ENCODE peak calls at places on chromosome 10, in nine cellular contexts. One of them, this sample, is unnamed.

GRCh38 chr10:103967433-103968142 is 648 bp downstream of the SLK start:
- DNase-seq in OCI-LY7: peak; percentile 36
- DNase-seq in MM.1S: peak; percentile 28
- DNase-seq in HCT116: no peak
- DNase-seq in neural progenitor cell: peak; percentile 34
- DNase-seq in GM23248: peak; percentile 82
- DNase-seq in hepatocyte: peak; percentile 70
- DNase-seq in PC-3: peak; percentile 37
- DNase-seq in SK-N-SH: peak; percentile 88
- DNase-seq in this sample: peak; percentile 46

GRCh38 chr10:32376780-32377179 is 29.8 kb upstream of the EPC1 start:
- DNase-seq in MM.1S: no peak
- DNase-seq in PC-3: no peak
- DNase-seq in hepatocyte: no peak
- DNase-seq in HCT116: no peak
- DNase-seq in SK-N-SH: no peak
- DNase-seq in OCI-LY7: no peak
- DNase-seq in neural progenitor cell: no peak
- DNase-seq in GM23248: peak; percentile 23
- DNase-seq in this sample: no peak

GRCh38 chr10:88553116-88553752 is 29.9 kb downstream of the RNLS start:
- DNase-seq in MM.1S: peak; percentile 74
- DNase-seq in GM23248: peak; percentile 89
- DNase-seq in OCI-LY7: peak; percentile 77
- DNase-seq in PC-3: no peak
- DNase-seq in HCT116: peak; percentile 54
- DNase-seq in hepatocyte: peak; percentile 74
- DNase-seq in SK-N-SH: peak; percentile 48
- DNase-seq in neural progenitor cell: peak; percentile 61
- DNase-seq in this sample: peak; percentile 63

GRCh38 chr10:3339531-3339950 is 167.0 kb upstream of the PITRM1 start:
- DNase-seq in OCI-LY7: no peak
- DNase-seq in MM.1S: no peak
- DNase-seq in GM23248: peak; percentile 22
- DNase-seq in PC-3: peak; percentile 10
- DNase-seq in hepatocyte: no peak
- DNase-seq in HCT116: no peak
- DNase-seq in neural progenitor cell: no peak
- DNase-seq in SK-N-SH: no peak
- DNase-seq in this sample: no peak

GRCh38 chr10:102644066-102644645 is at the start of gene TRIM8:
- DNase-seq in MM.1S: peak; percentile 66
- DNase-seq in SK-N-SH: peak; percentile 66
- DNase-seq in HCT116: no peak
- DNase-seq in PC-3: peak; percentile 33
- DNase-seq in OCI-LY7: peak; percentile 78
- DNase-seq in hepatocyte: peak; percentile 84
- DNase-seq in neural progenitor cell: peak; percentile 75
- DNase-seq in GM23248: peak; percentile 76
- DNase-seq in this sample: peak; percentile 67

GRCh38 chr10:131206136-131206995 is 105.2 kb downstream of the TCERG1L start:
- DNase-seq in HCT116: no peak
- DNase-seq in GM23248: no peak
- DNase-seq in PC-3: no peak
- DNase-seq in hepatocyte: no peak
- DNase-seq in SK-N-SH: no peak
- DNase-seq in neural progenitor cell: no peak
- DNase-seq in OCI-LY7: no peak
- DNase-seq in MM.1S: no peak
- DNase-seq in this sample: no peak

GRCh38 chr10:44023517-44023916 is 361.4 kb downstream of the CXCL12 start:
- DNase-seq in OCI-LY7: no peak
- DNase-seq in hepatocyte: no peak
- DNase-seq in GM23248: no peak
- DNase-seq in SK-N-SH: no peak
- DNase-seq in MM.1S: no peak
- DNase-seq in PC-3: no peak
- DNase-seq in neural progenitor cell: no peak
- DNase-seq in HCT116: no peak
- DNase-seq in this sample: no peak

GRCh38 chr10:8183241-8183704 is 128.8 kb downstream of the GATA3 start:
- DNase-seq in hepatocyte: peak; percentile 9
- DNase-seq in OCI-LY7: no peak
- DNase-seq in SK-N-SH: no peak
- DNase-seq in PC-3: peak; percentile 13
- DNase-seq in neural progenitor cell: no peak
- DNase-seq in MM.1S: peak; percentile 20
- DNase-seq in GM23248: no peak
- DNase-seq in HCT116: no peak
- DNase-seq in this sample: no peak

GRCh38 chr10:2949948-2950354 is 117.4 kb upstream of the PFKP start:
- DNase-seq in neural progenitor cell: no peak
- DNase-seq in GM23248: peak; percentile 89
- DNase-seq in HCT116: no peak
- DNase-seq in OCI-LY7: no peak
- DNase-seq in hepatocyte: no peak
- DNase-seq in PC-3: peak; percentile 50
- DNase-seq in MM.1S: no peak
- DNase-seq in SK-N-SH: no peak
- DNase-seq in this sample: no peak

GRCh38 chr10:95229724-95230627 is 35.9 kb downstream of the ACSM6 start:
- DNase-seq in OCI-LY7: no peak
- DNase-seq in PC-3: peak; percentile 93
- DNase-seq in neural progenitor cell: peak; percentile 64
- DNase-seq in MM.1S: no peak
- DNase-seq in hepatocyte: peak; percentile 35
- DNase-seq in HCT116: peak; percentile 78
- DNase-seq in GM23248: peak; percentile 96
- DNase-seq in SK-N-SH: no peak
- DNase-seq in this sample: peak; percentile 89

GRCh38 chr10:70586348-70586930 is 16.1 kb downstream of the PRF1 start:
- DNase-seq in MM.1S: no peak
- DNase-seq in GM23248: no peak
- DNase-seq in OCI-LY7: no peak
- DNase-seq in SK-N-SH: no peak
- DNase-seq in HCT116: no peak
- DNase-seq in PC-3: no peak
- DNase-seq in neural progenitor cell: no peak
- DNase-seq in hepatocyte: no peak
- DNase-seq in this sample: no peak

GRCh38 chr10:70584941-70585544 is 17.5 kb downstream of the PRF1 start:
- DNase-seq in hepatocyte: peak; percentile 78
- DNase-seq in neural progenitor cell: peak; percentile 80
- DNase-seq in GM23248: no peak
- DNase-seq in SK-N-SH: peak; percentile 91
- DNase-seq in HCT116: no peak
- DNase-seq in OCI-LY7: peak; percentile 74
- DNase-seq in PC-3: no peak
- DNase-seq in MM.1S: no peak
- DNase-seq in this sample: peak; percentile 84

GRCh38 chr10:70584366-70584765 is 18.2 kb downstream of the PRF1 start:
- DNase-seq in SK-N-SH: no peak
- DNase-seq in neural progenitor cell: peak; percentile 38
- DNase-seq in GM23248: no peak
- DNase-seq in OCI-LY7: peak; percentile 59
- DNase-seq in MM.1S: no peak
- DNase-seq in PC-3: no peak
- DNase-seq in hepatocyte: no peak
- DNase-seq in HCT116: no peak
- DNase-seq in this sample: no peak

GRCh38 chr10:70585555-70586243 is 16.8 kb downstream of the PRF1 start:
- DNase-seq in MM.1S: no peak
- DNase-seq in PC-3: no peak
- DNase-seq in hepatocyte: no peak
- DNase-seq in OCI-LY7: no peak
- DNase-seq in HCT116: no peak
- DNase-seq in GM23248: no peak
- DNase-seq in SK-N-SH: no peak
- DNase-seq in neural progenitor cell: no peak
- DNase-seq in this sample: no peak

DNA sequence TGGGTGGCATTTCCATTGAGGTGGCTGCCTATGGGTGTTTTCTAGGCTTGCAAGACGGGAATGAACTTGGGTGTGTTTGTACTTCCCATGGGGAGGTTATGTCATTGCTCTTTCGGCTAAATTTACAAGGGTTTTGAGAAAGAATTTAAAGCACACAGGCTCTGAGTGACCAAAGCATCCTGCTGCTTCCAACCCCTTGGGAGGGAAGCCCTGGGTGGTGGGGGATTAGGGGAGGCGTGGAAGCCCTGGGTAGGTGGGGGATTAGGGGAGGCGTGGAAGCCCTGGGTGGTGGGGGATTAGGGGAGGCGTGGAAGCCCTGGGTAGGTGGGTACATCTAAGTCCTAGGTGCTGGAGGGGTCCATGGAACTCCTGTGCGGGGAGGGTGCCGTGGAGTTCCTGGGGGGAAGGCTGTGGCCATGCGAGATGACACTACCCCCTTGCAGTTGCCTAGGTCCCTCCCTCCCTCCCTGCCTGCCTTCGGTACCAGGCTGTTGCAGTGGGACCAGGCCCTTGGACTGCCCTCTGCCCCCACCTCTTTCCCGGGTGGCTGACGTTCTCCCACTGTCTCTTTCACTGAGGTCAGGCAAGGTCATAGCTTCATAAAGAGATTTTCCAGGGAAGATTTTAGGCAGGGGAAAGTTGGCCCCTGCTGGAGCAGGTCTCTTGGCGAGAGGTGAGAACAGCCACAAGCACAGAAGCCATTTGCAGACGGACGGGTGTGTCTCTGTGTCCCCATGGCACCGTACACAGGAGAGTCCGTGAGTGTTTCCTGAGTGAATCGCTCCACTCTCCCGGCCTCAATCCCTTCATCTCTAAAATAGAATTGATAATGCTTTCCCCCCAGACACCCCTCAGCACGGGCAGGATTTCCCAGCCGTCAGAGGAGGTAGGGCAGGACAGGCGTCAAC is 19.5 kb downstream of the PRF1 start:
- DNase-seq in PC-3: no peak
- DNase-seq in MM.1S: no peak
- DNase-seq in SK-N-SH: no peak
- DNase-seq in neural progenitor cell: no peak
- DNase-seq in OCI-LY7: no peak
- DNase-seq in hepatocyte: no peak
- DNase-seq in HCT116: no peak
- DNase-seq in GM23248: no peak
- DNase-seq in this sample: no peak
- TF ChIP-seq EZH2phosphoT487 in PC-3: no peak
- TF ChIP-seq EZH2phosphoT487 in MM.1S: no peak
- TF ChIP-seq EZH2phosphoT487 in SK-N-SH: no peak
- TF ChIP-seq EZH2phosphoT487 in neural progenitor cell: no peak
- TF ChIP-seq EZH2phosphoT487 in OCI-LY7: no peak
- TF ChIP-seq EZH2phosphoT487 in hepatocyte: no peak
- TF ChIP-seq EZH2phosphoT487 in HCT116: no peak
- TF ChIP-seq EZH2phosphoT487 in GM23248: no peak
- TF ChIP-seq EZH2phosphoT487 in this sample: no peak

DNA sequence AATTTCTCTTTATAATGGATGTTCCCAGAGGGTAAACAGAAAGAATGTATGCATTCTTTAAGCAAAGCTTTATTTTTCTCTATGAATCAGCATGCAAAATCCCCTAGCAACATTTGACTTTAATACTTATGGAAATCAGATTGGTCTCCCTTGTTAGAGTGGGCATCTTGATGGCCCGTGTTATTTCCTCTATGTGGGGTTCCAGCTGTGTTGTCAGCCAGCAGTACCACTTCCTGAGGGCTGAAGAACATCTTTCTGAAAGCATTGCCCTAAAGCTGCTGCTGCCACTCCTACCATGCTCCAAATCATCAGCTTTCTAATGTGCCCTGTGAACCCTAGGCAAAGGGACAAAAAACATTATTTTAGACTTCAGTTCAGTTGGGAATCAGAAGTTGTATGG is 70.4 kb upstream of the HECTD2 start:
- DNase-seq in OCI-LY7: no peak
- DNase-seq in HCT116: no peak
- DNase-seq in SK-N-SH: no peak
- DNase-seq in GM23248: no peak
- DNase-seq in neural progenitor cell: no peak
- DNase-seq in hepatocyte: no peak
- DNase-seq in MM.1S: no peak
- DNase-seq in PC-3: no peak
- DNase-seq in this sample: no peak
- H3K4me1 ChIP-seq in OCI-LY7: no peaks in the 10 kb centered on the region
- H3K4me1 ChIP-seq in HCT116: no peaks in the 10 kb centered on the region
- H3K4me1 ChIP-seq in SK-N-SH: peaks cover 8% of the 10 kb centered on the region
- H3K4me1 ChIP-seq in GM23248: peaks cover 13% of the 10 kb centered on the region
- H3K4me1 ChIP-seq in neural progenitor cell: peaks cover 25% of the 10 kb centered on the region
- H3K4me1 ChIP-seq in hepatocyte: no peaks in the 10 kb centered on the region
- H3K4me1 ChIP-seq in MM.1S: no peaks in the 10 kb centered on the region
- H3K4me1 ChIP-seq in PC-3: peaks cover 16% of the 10 kb centered on the region
- H3K4me1 ChIP-seq in this sample: no peaks in the 10 kb centered on the region

GRCh38 chr10:72218329-72218728 is 2.3 kb upstream of the ASCC1 start:
- DNase-seq in GM23248: no peak
- DNase-seq in hepatocyte: no peak
- DNase-seq in SK-N-SH: no peak
- DNase-seq in PC-3: no peak
- DNase-seq in HCT116: no peak
- DNase-seq in neural progenitor cell: no peak
- DNase-seq in MM.1S: no peak
- DNase-seq in OCI-LY7: peak; percentile 77
- DNase-seq in this sample: no peak

GRCh38 chr10:72220637-72221036 is 4.6 kb upstream of the ASCC1 start:
- DNase-seq in GM23248: no peak
- DNase-seq in MM.1S: no peak
- DNase-seq in hepatocyte: no peak
- DNase-seq in SK-N-SH: no peak
- DNase-seq in neural progenitor cell: no peak
- DNase-seq in OCI-LY7: no peak
- DNase-seq in HCT116: no peak
- DNase-seq in PC-3: no peak
- DNase-seq in this sample: no peak

GRCh38 chr10:72221278-72221677 is 5.2 kb upstream of the ASCC1 start:
- DNase-seq in hepatocyte: no peak
- DNase-seq in neural progenitor cell: no peak
- DNase-seq in GM23248: no peak
- DNase-seq in MM.1S: no peak
- DNase-seq in HCT116: no peak
- DNase-seq in PC-3: no peak
- DNase-seq in SK-N-SH: no peak
- DNase-seq in OCI-LY7: no peak
- DNase-seq in this sample: no peak

GRCh38 chr10:72219229-72219814 is 3.2 kb upstream of the ASCC1 start:
- DNase-seq in OCI-LY7: no peak
- DNase-seq in GM23248: no peak
- DNase-seq in SK-N-SH: no peak
- DNase-seq in PC-3: no peak
- DNase-seq in MM.1S: no peak
- DNase-seq in HCT116: no peak
- DNase-seq in neural progenitor cell: no peak
- DNase-seq in hepatocyte: no peak
- DNase-seq in this sample: no peak

GRCh38 chr10:72218756-72219155 is 2.7 kb upstream of the ASCC1 start:
- DNase-seq in OCI-LY7: no peak
- DNase-seq in PC-3: no peak
- DNase-seq in hepatocyte: no peak
- DNase-seq in HCT116: no peak
- DNase-seq in MM.1S: no peak
- DNase-seq in GM23248: no peak
- DNase-seq in neural progenitor cell: no peak
- DNase-seq in SK-N-SH: no peak
- DNase-seq in this sample: no peak
- H3K4me3 ChIP-seq in OCI-LY7: peak overlapping the region; percentile 56
- H3K4me3 ChIP-seq in PC-3: no peak overlapping the region
- H3K4me3 ChIP-seq in hepatocyte: no peak overlapping the region
- H3K4me3 ChIP-seq in HCT116: no peak overlapping the region
- H3K4me3 ChIP-seq in MM.1S: no peak overlapping the region
- H3K4me3 ChIP-seq in GM23248: no peak overlapping the region
- H3K4me3 ChIP-seq in neural progenitor cell: no peak overlapping the region
- H3K4me3 ChIP-seq in SK-N-SH: no peak overlapping the region
- H3K4me3 ChIP-seq in this sample: no peak overlapping the region

GRCh38 chr10:132652446-132652845 is 114.9 kb downstream of the INPP5A start:
- DNase-seq in MM.1S: no peak
- DNase-seq in GM23248: no peak
- DNase-seq in OCI-LY7: no peak
- DNase-seq in hepatocyte: no peak
- DNase-seq in HCT116: no peak
- DNase-seq in PC-3: no peak
- DNase-seq in neural progenitor cell: no peak
- DNase-seq in SK-N-SH: no peak
- DNase-seq in this sample: no peak
- TF ChIP-seq EZH2phosphoT487 in MM.1S: no peak
- TF ChIP-seq EZH2phosphoT487 in GM23248: no peak
- TF ChIP-seq EZH2phosphoT487 in OCI-LY7: no peak
- TF ChIP-seq EZH2phosphoT487 in hepatocyte: no peak
- TF ChIP-seq EZH2phosphoT487 in HCT116: no peak
- TF ChIP-seq EZH2phosphoT487 in PC-3: no peak
- TF ChIP-seq EZH2phosphoT487 in neural progenitor cell: no peak
- TF ChIP-seq EZH2phosphoT487 in SK-N-SH: no peak
- TF ChIP-seq EZH2phosphoT487 in this sample: no peak

This sample was measured in GM23338.